ENCODE peak calls at places on chromosomes 7 and 10, in nine cellular contexts. One of them, this sample, is unnamed.

GRCh38 chr7:155998328-155998691 is 186.0 kb upstream of the SHH start:
- DNase-seq in KBM-7: no peak
- DNase-seq in Daoy: no peak
- DNase-seq in epithelial cell of esophagus: peak
- DNase-seq in activated CD8-positive, alpha-beta memory T cell treated with anti-CD3 and anti-CD28 coated beads, Interleukin-2, amount 50 U/mL, for 48 hours: peak
- DNase-seq in GM10248: no peak
- DNase-seq in occipital lobe: no peak
- DNase-seq in amygdala: no peak
- DNase-seq in T47D: no peak
- DNase-seq in this sample: no peak

GRCh38 chr7:37062019-37062418 is 337.7 kb upstream of the AOAH start:
- DNase-seq in Daoy: peak
- DNase-seq in KBM-7: no peak
- DNase-seq in activated CD8-positive, alpha-beta memory T cell treated with anti-CD3 and anti-CD28 coated beads, Interleukin-2, amount 50 U/mL, for 48 hours: no peak
- DNase-seq in epithelial cell of esophagus: peak
- DNase-seq in T47D: no peak
- DNase-seq in amygdala: no peak
- DNase-seq in occipital lobe: no peak
- DNase-seq in GM10248: no peak
- DNase-seq in this sample: no peak

GRCh38 chr7:2080069-2080405 is 152.7 kb downstream of the MAD1L1 start:
- DNase-seq in GM10248: no peak
- DNase-seq in epithelial cell of esophagus: no peak
- DNase-seq in occipital lobe: no peak
- DNase-seq in Daoy: no peak
- DNase-seq in T47D: no peak
- DNase-seq in amygdala: no peak
- DNase-seq in activated CD8-positive, alpha-beta memory T cell treated with anti-CD3 and anti-CD28 coated beads, Interleukin-2, amount 50 U/mL, for 48 hours: no peak
- DNase-seq in KBM-7: no peak
- DNase-seq in this sample: no peak

GRCh38 chr7:43135129-43135528 is 22.7 kb downstream of the HECW1 start:
- DNase-seq in GM10248: no peak
- DNase-seq in occipital lobe: no peak
- DNase-seq in T47D: no peak
- DNase-seq in KBM-7: no peak
- DNase-seq in amygdala: no peak
- DNase-seq in Daoy: peak
- DNase-seq in epithelial cell of esophagus: peak
- DNase-seq in activated CD8-positive, alpha-beta memory T cell treated with anti-CD3 and anti-CD28 coated beads, Interleukin-2, amount 50 U/mL, for 48 hours: no peak
- DNase-seq in this sample: no peak

GRCh38 chr10:4059471-4060138 is 274.6 kb upstream of the KLF6 start:
- DNase-seq in occipital lobe: no peak
- DNase-seq in activated CD8-positive, alpha-beta memory T cell treated with anti-CD3 and anti-CD28 coated beads, Interleukin-2, amount 50 U/mL, for 48 hours: no peak
- DNase-seq in KBM-7: peak
- DNase-seq in GM10248: no peak
- DNase-seq in epithelial cell of esophagus: no peak
- DNase-seq in Daoy: no peak
- DNase-seq in amygdala: no peak
- DNase-seq in T47D: no peak
- DNase-seq in this sample: no peak

GRCh38 chr10:24360286-24361127 is 151.6 kb downstream of the KIAA1217 start:
- DNase-seq in Daoy: peak
- DNase-seq in occipital lobe: peak
- DNase-seq in amygdala: no peak
- DNase-seq in epithelial cell of esophagus: peak
- DNase-seq in activated CD8-positive, alpha-beta memory T cell treated with anti-CD3 and anti-CD28 coated beads, Interleukin-2, amount 50 U/mL, for 48 hours: peak
- DNase-seq in T47D: peak
- DNase-seq in KBM-7: peak
- DNase-seq in GM10248: peak
- DNase-seq in this sample: no peak

GRCh38 chr7:157299613-157300405 is 37.0 kb upstream of the DNAJB6 start:
- DNase-seq in T47D: no peak
- DNase-seq in occipital lobe: no peak
- DNase-seq in GM10248: no peak
- DNase-seq in KBM-7: no peak
- DNase-seq in activated CD8-positive, alpha-beta memory T cell treated with anti-CD3 and anti-CD28 coated beads, Interleukin-2, amount 50 U/mL, for 48 hours: no peak
- DNase-seq in amygdala: no peak
- DNase-seq in Daoy: peak
- DNase-seq in epithelial cell of esophagus: peak
- DNase-seq in this sample: no peak

GRCh38 chr7:74501298-74501697 is 47.6 kb downstream of the GTF2IRD1 start:
- DNase-seq in KBM-7: no peak
- DNase-seq in epithelial cell of esophagus: peak
- DNase-seq in T47D: no peak
- DNase-seq in amygdala: peak
- DNase-seq in GM10248: no peak
- DNase-seq in activated CD8-positive, alpha-beta memory T cell treated with anti-CD3 and anti-CD28 coated beads, Interleukin-2, amount 50 U/mL, for 48 hours: no peak
- DNase-seq in occipital lobe: no peak
- DNase-seq in Daoy: no peak
- DNase-seq in this sample: no peak

GRCh38 chr7:75920431-75921161 is 5.6 kb downstream of the POR start:
- DNase-seq in epithelial cell of esophagus: no peak
- DNase-seq in occipital lobe: no peak
- DNase-seq in GM10248: no peak
- DNase-seq in amygdala: no peak
- DNase-seq in activated CD8-positive, alpha-beta memory T cell treated with anti-CD3 and anti-CD28 coated beads, Interleukin-2, amount 50 U/mL, for 48 hours: no peak
- DNase-seq in T47D: no peak
- DNase-seq in KBM-7: no peak
- DNase-seq in Daoy: no peak
- DNase-seq in this sample: no peak

GRCh38 chr7:139626817-139627216 is 103.3 kb downstream of the CLEC2L start:
- DNase-seq in occipital lobe: no peak
- DNase-seq in amygdala: no peak
- DNase-seq in KBM-7: peak
- DNase-seq in activated CD8-positive, alpha-beta memory T cell treated with anti-CD3 and anti-CD28 coated beads, Interleukin-2, amount 50 U/mL, for 48 hours: peak
- DNase-seq in GM10248: no peak
- DNase-seq in epithelial cell of esophagus: no peak
- DNase-seq in T47D: no peak
- DNase-seq in Daoy: no peak
- DNase-seq in this sample: no peak

GRCh38 chr7:44738031-44738730 is 10.5 kb upstream of the ZMIZ2 start:
- DNase-seq in occipital lobe: no peak
- DNase-seq in KBM-7: no peak
- DNase-seq in amygdala: no peak
- DNase-seq in epithelial cell of esophagus: no peak
- DNase-seq in activated CD8-positive, alpha-beta memory T cell treated with anti-CD3 and anti-CD28 coated beads, Interleukin-2, amount 50 U/mL, for 48 hours: no peak
- DNase-seq in T47D: no peak
- DNase-seq in GM10248: no peak
- DNase-seq in Daoy: peak
- DNase-seq in this sample: no peak

GRCh38 chr10:62554632-62555199 is 180.5 kb downstream of the ZNF365 start:
- DNase-seq in KBM-7: peak
- DNase-seq in T47D: no peak
- DNase-seq in amygdala: no peak
- DNase-seq in Daoy: peak
- DNase-seq in GM10248: peak
- DNase-seq in activated CD8-positive, alpha-beta memory T cell treated with anti-CD3 and anti-CD28 coated beads, Interleukin-2, amount 50 U/mL, for 48 hours: no peak
- DNase-seq in epithelial cell of esophagus: peak
- DNase-seq in occipital lobe: no peak
- DNase-seq in this sample: peak

GRCh38 chr10:75294866-75295692 is 59.3 kb upstream of the COMTD1 start:
- DNase-seq in activated CD8-positive, alpha-beta memory T cell treated with anti-CD3 and anti-CD28 coated beads, Interleukin-2, amount 50 U/mL, for 48 hours: peak
- DNase-seq in GM10248: peak
- DNase-seq in epithelial cell of esophagus: peak
- DNase-seq in amygdala: no peak
- DNase-seq in T47D: peak
- DNase-seq in Daoy: peak
- DNase-seq in KBM-7: peak
- DNase-seq in occipital lobe: peak
- DNase-seq in this sample: peak

GRCh38 chr7:7208524-7208923 is 26.2 kb downstream of the C1GALT1 start:
- DNase-seq in GM10248: no peak
- DNase-seq in Daoy: no peak
- DNase-seq in T47D: no peak
- DNase-seq in activated CD8-positive, alpha-beta memory T cell treated with anti-CD3 and anti-CD28 coated beads, Interleukin-2, amount 50 U/mL, for 48 hours: no peak
- DNase-seq in KBM-7: no peak
- DNase-seq in amygdala: no peak
- DNase-seq in epithelial cell of esophagus: no peak
- DNase-seq in occipital lobe: no peak
- DNase-seq in this sample: no peak

GRCh38 chr10:124666494-124666893 is 77.7 kb downstream of the FAM53B start:
- DNase-seq in activated CD8-positive, alpha-beta memory T cell treated with anti-CD3 and anti-CD28 coated beads, Interleukin-2, amount 50 U/mL, for 48 hours: no peak
- DNase-seq in KBM-7: no peak
- DNase-seq in T47D: no peak
- DNase-seq in amygdala: no peak
- DNase-seq in epithelial cell of esophagus: no peak
- DNase-seq in Daoy: no peak
- DNase-seq in GM10248: no peak
- DNase-seq in occipital lobe: no peak
- DNase-seq in this sample: no peak

GRCh38 chr10:8061274-8062211 is 7.1 kb downstream of the GATA3 start:
- DNase-seq in T47D: no peak
- DNase-seq in activated CD8-positive, alpha-beta memory T cell treated with anti-CD3 and anti-CD28 coated beads, Interleukin-2, amount 50 U/mL, for 48 hours: peak
- DNase-seq in KBM-7: no peak
- DNase-seq in occipital lobe: no peak
- DNase-seq in amygdala: no peak
- DNase-seq in epithelial cell of esophagus: no peak
- DNase-seq in Daoy: peak
- DNase-seq in GM10248: no peak
- DNase-seq in this sample: no peak

GRCh38 chr10:71295641-71296040 is 23.4 kb upstream of the SLC29A3 start:
- DNase-seq in epithelial cell of esophagus: no peak
- DNase-seq in GM10248: no peak
- DNase-seq in T47D: no peak
- DNase-seq in Daoy: no peak
- DNase-seq in occipital lobe: no peak
- DNase-seq in amygdala: no peak
- DNase-seq in activated CD8-positive, alpha-beta memory T cell treated with anti-CD3 and anti-CD28 coated beads, Interleukin-2, amount 50 U/mL, for 48 hours: no peak
- DNase-seq in KBM-7: no peak
- DNase-seq in this sample: no peak

GRCh38 chr7:93535616-93536015 is 38.9 kb downstream of the CALCR start:
- DNase-seq in GM10248: no peak
- DNase-seq in occipital lobe: no peak
- DNase-seq in epithelial cell of esophagus: no peak
- DNase-seq in KBM-7: no peak
- DNase-seq in activated CD8-positive, alpha-beta memory T cell treated with anti-CD3 and anti-CD28 coated beads, Interleukin-2, amount 50 U/mL, for 48 hours: no peak
- DNase-seq in Daoy: no peak
- DNase-seq in T47D: no peak
- DNase-seq in amygdala: no peak
- DNase-seq in this sample: no peak

GRCh38 chr10:100509241-100509640 is 10.4 kb downstream of the SEC31B start:
- DNase-seq in GM10248: no peak
- DNase-seq in activated CD8-positive, alpha-beta memory T cell treated with anti-CD3 and anti-CD28 coated beads, Interleukin-2, amount 50 U/mL, for 48 hours: peak
- DNase-seq in Daoy: no peak
- DNase-seq in epithelial cell of esophagus: no peak
- DNase-seq in T47D: no peak
- DNase-seq in KBM-7: peak
- DNase-seq in amygdala: no peak
- DNase-seq in occipital lobe: no peak
- DNase-seq in this sample: no peak

GRCh38 chr7:124765401-124766352 is at the start of gene GPR37:
- DNase-seq in T47D: peak
- DNase-seq in GM10248: peak
- DNase-seq in KBM-7: peak
- DNase-seq in Daoy: peak
- DNase-seq in occipital lobe: peak
- DNase-seq in epithelial cell of esophagus: peak
- DNase-seq in amygdala: peak
- DNase-seq in activated CD8-positive, alpha-beta memory T cell treated with anti-CD3 and anti-CD28 coated beads, Interleukin-2, amount 50 U/mL, for 48 hours: peak
- DNase-seq in this sample: no peak

GRCh38 chr7:112580717-112581435 is 100.1 kb downstream of the LSMEM1 start:
- DNase-seq in GM10248: no peak
- DNase-seq in epithelial cell of esophagus: no peak
- DNase-seq in activated CD8-positive, alpha-beta memory T cell treated with anti-CD3 and anti-CD28 coated beads, Interleukin-2, amount 50 U/mL, for 48 hours: no peak
- DNase-seq in KBM-7: no peak
- DNase-seq in amygdala: no peak
- DNase-seq in occipital lobe: no peak
- DNase-seq in T47D: no peak
- DNase-seq in Daoy: no peak
- DNase-seq in this sample: no peak